ENCODE peak calls at places on chromosomes 1 and 21, in five cellular contexts. V is heart right ventricle, Z is SK-N-SH, P is body of pancreas, M is OCI-LY7. L is an unnamed sample.

GRCh38 chr1:156864796-156865195 is 4.1 kb downstream of the NTRK1 start:
- DNase-seq in V (no peak), Z (no peak), P (no peak), M (no peak), L (no peak)

GRCh38 chr1:12284486-12284885 is 54.7 kb downstream of the VPS13D start:
- DNase-seq in V (no peak), Z (no peak), P (no peak), M (no peak), L (no peak)

GRCh38 chr1:162276493-162276892 is 100.2 kb downstream of the SPATA46 start:
- DNase-seq in V (no peak), Z (peak), P (no peak), M (peak), L (no peak)

GRCh38 chr1:184409011-184409410 is 22.2 kb downstream of the C1orf21 start:
- DNase-seq in V (no peak), Z (no peak), P (no peak), M (no peak), L (no peak)

GRCh38 chr1:217336724-217337123 is 294.2 kb downstream of the GPATCH2 start:
- DNase-seq in V (no peak), Z (no peak), P (no peak), M (no peak), L (no peak)

GRCh38 chr1:235502601-235503332 is 1.5 kb downstream of the B3GALNT2 start:
- DNase-seq in V (no peak), Z (no peak), P (no peak), M (no peak), L (no peak)

GRCh38 chr1:31714442-31715096 is 10.8 kb upstream of the COL16A1 start:
- DNase-seq in V (peak), Z (peak), P (peak), M (peak), L (no peak)

GRCh38 chr1:77487631-77488030 is 194.8 kb downstream of the ZZZ3 start:
- DNase-seq in V (no peak), Z (no peak), P (no peak), M (no peak), L (no peak)

GRCh38 chr1:1124508-1124785 is 8.6 kb upstream of the C1orf159 start:
- DNase-seq in V (no peak), Z (no peak), P (no peak), M (no peak), L (no peak)

GRCh38 chr1:114192328-114192727 is 38.7 kb upstream of the SYT6 start:
- DNase-seq in V (no peak), Z (no peak), P (no peak), M (no peak), L (no peak)

DNA sequence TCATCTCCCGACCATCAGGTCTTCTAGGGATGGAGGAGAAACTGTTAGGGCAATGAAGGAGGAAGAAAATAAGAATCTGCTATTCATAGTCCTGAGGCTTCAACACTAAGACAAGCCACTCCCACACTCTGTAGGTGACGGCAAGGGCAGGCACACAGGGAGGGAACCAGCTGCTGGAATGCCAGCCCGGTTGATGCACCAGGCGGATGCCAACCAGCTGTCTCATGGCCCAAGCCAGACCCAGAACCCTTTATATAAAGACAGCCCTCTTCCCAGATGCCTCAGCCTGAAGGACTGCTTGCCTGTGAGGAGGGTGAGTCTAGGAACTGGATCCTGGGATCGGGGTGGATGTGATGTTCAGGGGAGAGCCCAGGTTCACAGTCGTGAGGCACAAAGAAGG is at the start of gene KPRP:
- DNase-seq in V (no peak), Z (no peak), P (no peak), M (no peak), L (no peak)
- TF ChIP-seq CTCF in V (no peak), Z (no peak), P (no peak), M (no peak), L (no peak)

DNA sequence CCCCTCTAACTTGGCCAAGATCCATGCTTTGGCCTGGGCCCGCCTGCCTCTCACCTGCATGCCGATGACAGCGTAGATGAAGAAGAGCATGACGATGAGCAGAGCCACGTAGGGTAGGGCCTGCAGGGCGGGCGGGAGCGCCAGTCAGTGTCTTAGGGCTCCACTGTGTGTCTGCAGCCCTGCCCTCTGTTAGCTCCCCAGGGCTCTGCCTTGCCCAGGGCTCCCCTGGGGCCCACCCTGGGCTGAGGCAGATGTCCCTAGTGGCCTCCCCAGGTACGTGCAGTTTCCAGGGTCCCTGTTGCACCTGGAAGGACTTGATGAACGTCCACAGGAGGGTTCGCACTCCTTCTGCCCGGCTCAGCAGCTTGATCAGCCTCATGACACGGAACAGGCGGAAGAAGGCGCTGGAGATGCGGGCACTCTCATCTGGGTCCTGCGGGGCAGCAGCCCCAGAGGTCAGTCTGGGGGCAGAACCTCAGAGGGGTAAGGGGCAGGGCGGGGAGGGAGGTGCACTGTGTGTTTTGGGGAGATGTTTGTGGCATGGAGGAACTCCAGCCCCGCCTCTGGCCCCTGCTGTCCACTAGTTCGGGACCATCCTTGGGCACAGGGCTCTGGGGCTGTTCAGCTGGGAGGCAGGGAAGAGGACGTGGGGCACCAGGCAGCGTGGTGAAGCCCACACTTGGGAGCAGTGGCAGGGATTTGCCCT is 29.8 kb upstream of the KIF21B start:
- DNase-seq in V (no peak), Z (peak), P (no peak), M (peak), L (no peak)
- TF ChIP-seq CTCF in V (no peak), Z (no peak), P (no peak), M (no peak), L (peak)

DNA sequence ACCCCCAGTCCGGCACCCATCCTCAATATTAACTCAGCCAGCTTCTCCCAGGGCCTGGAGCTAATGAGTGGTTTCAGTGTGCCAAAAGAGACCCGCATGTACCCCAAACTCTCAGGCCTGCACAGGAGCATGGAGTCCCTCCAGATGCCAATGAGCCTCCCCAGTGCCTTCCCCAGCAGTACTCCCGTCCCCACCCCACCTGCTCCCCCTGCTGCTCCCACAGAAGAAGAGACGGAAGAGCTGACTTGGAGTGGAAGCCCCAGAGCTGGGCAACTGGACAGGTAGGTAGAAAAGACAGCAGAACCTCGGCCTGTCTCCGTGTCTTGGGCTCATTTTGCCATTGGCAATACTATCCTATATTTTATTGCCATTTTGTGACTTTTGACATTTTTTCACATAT is 45.4 kb upstream of the IPO9 start:
- DNase-seq in V (no peak), Z (no peak), P (no peak), M (no peak), L (no peak)
- TF ChIP-seq CTCF in V (no peak), Z (no peak), P (no peak), M (peak), L (peak)

DNA sequence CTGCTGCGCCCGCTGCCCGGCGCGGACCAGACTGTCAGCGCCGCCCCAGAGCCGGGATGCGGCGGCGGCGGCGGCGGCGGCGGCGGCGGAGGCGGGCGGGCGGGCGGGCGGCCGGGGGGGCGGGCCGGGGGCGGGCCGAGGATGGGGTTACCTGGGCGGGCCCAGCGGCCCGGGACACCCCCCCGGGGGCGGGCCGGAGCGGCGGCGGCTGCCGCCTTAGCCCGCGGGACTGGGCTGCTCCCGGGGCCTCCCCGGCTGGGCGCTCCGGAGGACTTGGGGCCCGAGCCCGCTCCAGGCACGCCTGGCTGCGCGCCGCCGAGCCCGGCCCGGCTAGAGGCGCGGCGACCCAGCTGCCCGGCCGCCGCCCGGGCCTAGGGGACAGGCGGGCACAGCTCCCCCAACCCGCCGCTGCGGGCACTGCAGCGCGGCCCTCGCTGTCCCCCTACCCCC is at the start of gene WNT4:
- DNase-seq in V (no peak), Z (peak), P (peak), M (peak), L (no peak)
- TF ChIP-seq CTCF in V (peak), Z (no peak), P (no peak), M (no peak), L (peak)

GRCh38 chr21:29499229-29499628 is 200.5 kb downstream of the BACH1 start:
- DNase-seq in V (no peak), Z (no peak), P (no peak), M (no peak), L (no peak)

GRCh38 chr21:29501451-29501850 is 202.7 kb downstream of the BACH1 start:
- DNase-seq in V (no peak), Z (no peak), P (no peak), M (no peak), L (no peak)

GRCh38 chr21:29504751-29505321 is 206.1 kb downstream of the BACH1 start:
- DNase-seq in V (no peak), Z (no peak), P (no peak), M (no peak), L (no peak)

GRCh38 chr21:29496337-29496736 is 197.6 kb downstream of the BACH1 start:
- DNase-seq in V (no peak), Z (no peak), P (no peak), M (no peak), L (no peak)

DNA sequence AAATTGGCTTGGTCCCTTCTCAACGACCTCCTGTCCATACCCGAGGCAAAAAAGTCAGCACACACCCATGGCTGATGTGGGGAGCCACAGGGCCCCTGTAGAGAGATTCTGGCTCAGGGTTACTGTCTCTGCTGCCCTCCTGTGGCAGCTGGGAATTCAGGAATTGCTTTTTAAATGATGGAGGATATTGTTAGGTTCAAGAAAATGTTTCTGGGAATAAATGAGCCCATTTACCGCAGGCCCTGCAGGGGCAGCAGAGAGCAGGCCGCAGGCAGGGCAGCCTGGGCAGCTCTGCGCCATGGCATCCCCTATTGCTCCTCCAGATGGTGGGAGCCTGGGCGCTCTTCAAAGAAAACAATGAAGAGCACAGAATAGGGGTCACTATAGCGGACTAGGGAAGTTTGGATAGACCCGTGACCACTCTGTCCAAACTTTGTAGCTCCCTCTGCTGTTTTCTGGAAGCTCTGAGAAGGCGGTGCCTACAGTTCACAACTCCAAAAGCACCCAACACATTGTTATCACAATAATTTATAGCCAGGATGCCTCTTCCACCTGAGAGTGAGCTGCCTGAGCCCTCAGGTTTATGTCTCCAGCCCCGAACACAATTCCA is 201.1 kb downstream of the BACH1 start:
- DNase-seq in V (no peak), Z (peak), P (peak), M (no peak), L (no peak)
- TF ChIP-seq CTCF in V (no peak), Z (peak), P (peak), M (peak), L (peak)

GRCh38 chr1:200778766-200779165 is 40.1 kb downstream of the CAMSAP2 start:
- DNase-seq in V (peak), Z (no peak), P (no peak), M (no peak), L (no peak)

GRCh38 chr1:200783926-200784325 is 45.2 kb downstream of the CAMSAP2 start:
- DNase-seq in V (no peak), Z (no peak), P (no peak), M (no peak), L (no peak)

GRCh38 chr1:200779326-200779725 is 40.6 kb downstream of the CAMSAP2 start:
- DNase-seq in V (no peak), Z (no peak), P (no peak), M (no peak), L (no peak)

GRCh38 chr1:200784576-200784975 is 45.9 kb downstream of the CAMSAP2 start:
- DNase-seq in V (no peak), Z (no peak), P (no peak), M (no peak), L (no peak)

DNA sequence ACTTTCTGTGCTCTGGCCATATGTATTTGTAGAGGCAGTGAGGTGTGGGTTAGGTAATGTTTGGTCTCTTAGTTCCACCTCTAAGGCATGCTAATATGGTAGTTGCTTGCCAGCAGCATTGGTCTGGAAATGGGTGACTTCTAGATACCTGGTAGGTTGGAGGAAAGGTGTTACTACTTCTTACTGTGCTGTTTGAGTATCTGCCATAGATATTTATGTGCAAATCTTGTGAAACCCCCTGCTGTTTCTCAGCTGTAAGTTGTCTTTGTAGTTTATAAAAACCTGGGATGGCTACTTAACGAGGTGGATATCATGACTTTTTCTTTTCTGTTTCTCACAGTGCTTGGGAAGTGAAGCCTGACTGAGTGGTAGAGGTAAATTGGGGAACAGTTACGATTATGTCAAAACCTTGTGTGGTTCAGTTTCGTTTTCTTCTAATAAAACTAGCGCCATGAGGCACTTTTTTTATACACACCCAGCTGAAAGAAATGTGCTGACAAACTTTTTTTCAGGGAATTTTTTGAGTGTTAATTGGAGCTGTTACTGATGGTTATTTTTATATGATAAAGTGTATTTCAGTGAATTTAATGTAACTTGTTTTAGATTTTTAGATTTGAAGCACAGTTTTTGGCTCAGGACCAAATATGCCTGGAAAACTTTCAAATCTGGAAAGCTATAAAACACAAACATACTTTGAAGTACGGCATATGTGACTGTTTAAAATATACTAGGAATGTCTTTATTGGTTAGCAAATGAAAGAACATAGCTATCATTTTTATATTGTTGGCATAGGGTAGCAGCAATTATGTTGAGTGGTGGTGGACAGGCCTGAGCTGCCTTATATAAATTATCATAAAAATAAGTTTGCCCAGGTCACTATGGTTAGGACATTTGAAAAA is 42.1 kb downstream of the CAMSAP2 start:
- DNase-seq in V (no peak), Z (no peak), P (no peak), M (no peak), L (peak)
- TF ChIP-seq CTCF in V (no peak), Z (no peak), P (no peak), M (no peak), L (no peak)

GRCh38 chr1:150564051-150564991 is 15.1 kb downstream of the MCL1 start:
- DNase-seq in V (no peak), Z (no peak), P (peak), M (no peak), L (no peak)

GRCh38 chr1:150562384-150563339 is 13.5 kb downstream of the ADAMTSL4 start:
- DNase-seq in V (no peak), Z (no peak), P (peak), M (peak), L (peak)

GRCh38 chr1:150560986-150561829 is 12.0 kb downstream of the ADAMTSL4 start:
- DNase-seq in V (peak), Z (peak), P (peak), M (peak), L (peak)

GRCh38 chr1:150561830-150562367 is 12.7 kb downstream of the ADAMTSL4 start:
- DNase-seq in V (peak), Z (peak), P (peak), M (peak), L (peak)

DNA sequence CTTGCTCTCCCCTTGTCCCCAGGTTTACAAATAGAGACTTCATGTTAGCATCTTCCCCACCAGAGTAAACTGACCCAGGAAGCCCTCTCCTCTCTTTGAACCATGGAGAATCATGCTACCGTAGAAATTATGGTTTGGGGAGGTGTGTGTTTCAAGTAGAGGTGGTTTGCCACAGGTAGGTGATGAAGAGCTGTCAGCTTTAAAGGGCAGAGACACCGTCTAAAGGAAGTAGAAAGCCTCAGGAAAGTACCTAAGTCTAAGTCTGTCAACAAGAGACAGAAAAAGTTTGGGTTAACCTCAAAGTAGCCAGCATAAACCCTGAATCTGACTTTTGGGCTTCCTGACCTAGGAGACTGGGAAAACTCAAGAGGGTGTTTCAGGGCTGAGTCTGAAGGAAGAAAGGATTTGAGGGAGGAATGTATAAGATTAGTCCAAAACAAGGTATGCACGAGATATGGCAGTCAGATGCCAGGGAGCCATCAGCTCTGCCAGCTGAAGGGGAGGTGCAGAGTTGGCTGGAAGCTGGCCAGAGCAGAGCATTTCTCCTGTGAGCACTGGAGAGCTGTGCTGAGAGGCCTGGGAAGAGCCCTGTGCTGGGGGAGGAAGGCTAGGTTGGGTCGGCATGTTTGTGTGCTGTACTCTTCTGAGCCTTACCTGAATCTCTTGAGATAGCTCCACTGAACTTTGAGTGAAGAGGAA is 14.3 kb downstream of the ADAMTSL4 start:
- DNase-seq in V (no peak), Z (peak), P (peak), M (peak), L (peak)
- TF ChIP-seq CTCF in V (no peak), Z (no peak), P (no peak), M (peak), L (no peak)

GRCh38 chr1:205229399-205229861 is 1.7 kb downstream of the TMCC2 start:
- DNase-seq in V (peak), Z (peak), P (peak), M (peak), L (peak)
- TF ChIP-seq CTCF in V (no peak), Z (peak), P (no peak), M (peak), L (peak)

DNA sequence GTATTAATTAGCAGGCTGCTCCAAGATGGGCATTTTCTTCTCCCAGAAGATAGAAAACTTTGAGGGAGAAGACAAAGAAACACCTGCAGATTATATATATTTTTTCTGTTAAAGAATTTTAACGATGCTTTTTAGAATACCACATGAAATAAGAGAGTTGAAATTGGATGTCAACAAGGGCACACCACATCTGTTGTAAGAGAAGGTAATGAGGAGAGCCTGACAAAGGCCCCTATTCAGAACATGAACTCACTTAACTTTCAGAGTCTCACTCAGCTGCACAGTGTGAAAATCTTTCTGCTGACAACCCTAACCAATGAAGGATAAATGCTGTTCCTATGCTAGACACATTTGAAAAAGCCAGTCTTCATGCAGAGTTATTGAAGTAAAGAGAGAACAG is 7.3 kb downstream of the KRTAP22-2 start:
- DNase-seq in V (no peak), Z (no peak), P (no peak), M (no peak), L (no peak)
- TF ChIP-seq CTCF in V (no peak), Z (no peak), P (no peak), M (no peak), L (no peak)

GRCh38 chr1:243325305-243325890 is 69.6 kb downstream of the SDCCAG8 start:
- DNase-seq in V (no peak), Z (peak), P (no peak), M (peak), L (peak)
- TF ChIP-seq CTCF in V (peak), Z (peak), P (peak), M (peak), L (peak)

L was measured in GM12864.